ENCODE peak calls at places on chromosomes 5 and 9, in five cellular contexts. X, S, W, P and L are unnamed samples.

GRCh38 chr5:6713274-6714181 is at the start of gene TENT4A:
- DNase-seq in X (no peak), S (peak), W (no peak), P (peak), L (no peak)

GRCh38 chr5:141598389-141599360 is 20.1 kb downstream of the DIAPH1 start:
- DNase-seq in X (peak), S (no peak), W (peak), P (no peak), L (no peak)

GRCh38 chr5:14258840-14259239 is 115.7 kb downstream of the TRIO start:
- DNase-seq in X (no peak), S (no peak), W (peak), P (no peak), L (no peak)

GRCh38 chr5:39167141-39167972 is 52.0 kb downstream of the FYB1 start:
- DNase-seq in X (no peak), S (no peak), W (no peak), P (no peak), L (no peak)

GRCh38 chr5:71471193-71471592 is 15.7 kb downstream of the BDP1 start:
- DNase-seq in X (peak), S (no peak), W (peak), P (no peak), L (no peak)

GRCh38 chr5:143931389-143931984 is 119.5 kb downstream of the HMHB1 start:
- DNase-seq in X (no peak), S (no peak), W (no peak), P (no peak), L (peak)

GRCh38 chr5:21195145-21195544 is 1207.1 kb upstream of the CDH18 start:
- DNase-seq in X (no peak), S (no peak), W (peak), P (no peak), L (no peak)

GRCh38 chr5:147223951-147224791 is 10.7 kb upstream of the STK32A start:
- DNase-seq in X (peak), S (no peak), W (peak), P (peak), L (no peak)

GRCh38 chr5:77138981-77139380 is 51.9 kb upstream of the ZBED3 start:
- DNase-seq in X (peak), S (no peak), W (peak), P (no peak), L (peak)

GRCh38 chr5:67234671-67235176 is 38.1 kb upstream of the CD180 start:
- DNase-seq in X (peak), S (peak), W (peak), P (no peak), L (no peak)

GRCh38 chr5:168314735-168315411 is 23.4 kb downstream of the WWC1 start:
- DNase-seq in X (peak), S (peak), W (peak), P (no peak), L (peak)

GRCh38 chr5:115816226-115817042 is at the start of gene CDO1:
- DNase-seq in X (peak), S (peak), W (peak), P (peak), L (no peak)

GRCh38 chr5:76358-77169 is 15.4 kb upstream of the PLEKHG4B start:
- DNase-seq in X (no peak), S (no peak), W (no peak), P (no peak), L (no peak)

GRCh38 chr5:59592101-59592500 is 301.4 kb downstream of the PDE4D start:
- DNase-seq in X (no peak), S (no peak), W (peak), P (peak), L (peak)

GRCh38 chr5:79181419-79182022 is 54.4 kb upstream of the JMY start:
- DNase-seq in X (peak), S (no peak), W (no peak), P (peak), L (no peak)

GRCh38 chr9:102950341-102950740 is 44.8 kb upstream of the CYLC2 start:
- DNase-seq in X (peak), S (no peak), W (peak), P (no peak), L (no peak)

GRCh38 chr5:118705931-118706330 is 282.4 kb downstream of the DTWD2 start:
- DNase-seq in X (no peak), S (no peak), W (no peak), P (no peak), L (no peak)

GRCh38 chr5:173197375-173197891 is 37.6 kb downstream of the NKX2-5 start:
- DNase-seq in X (no peak), S (no peak), W (no peak), P (no peak), L (no peak)

GRCh38 chr9:97895695-97896332 is 26.5 kb downstream of the TRMO start:
- DNase-seq in X (peak), S (no peak), W (no peak), P (no peak), L (no peak)

GRCh38 chr9:36207546-36208012 is 16.9 kb downstream of the CLTA start:
- DNase-seq in X (peak), S (no peak), W (peak), P (no peak), L (no peak)

GRCh38 chr5:91382530-91383026 is 539 bp downstream of the ARRDC3 start:
- DNase-seq in X (peak), S (no peak), W (peak), P (peak), L (no peak)

GRCh38 chr5:141488591-141489478 is at the start of gene PCDHGC5:
- DNase-seq in X (peak), S (no peak), W (peak), P (no peak), L (no peak)

GRCh38 chr5:150345716-150346115 is 11.8 kb upstream of the TCOF1 start:
- DNase-seq in X (no peak), S (no peak), W (no peak), P (no peak), L (no peak)

GRCh38 chr9:127201071-127201541 is 63.5 kb upstream of the GARNL3 start:
- DNase-seq in X (no peak), S (no peak), W (no peak), P (no peak), L (no peak)

GRCh38 chr5:66134407-66134843 is 9.7 kb upstream of the SREK1 start:
- DNase-seq in X (no peak), S (no peak), W (no peak), P (no peak), L (peak)

GRCh38 chr9:3954950-3955670 is 344.8 kb downstream of the GLIS3 start:
- DNase-seq in X (peak), S (no peak), W (peak), P (no peak), L (no peak)

GRCh38 chr5:139141410-139141809 is 56.8 kb downstream of the SIL1 start:
- DNase-seq in X (no peak), S (no peak), W (no peak), P (no peak), L (no peak)

GRCh38 chr5:96857924-96858323 is 18.4 kb upstream of the ERAP2 start:
- DNase-seq in X (no peak), S (no peak), W (no peak), P (no peak), L (no peak)

GRCh38 chr5:130286971-130287370 is 382.7 kb downstream of the CHSY3 start:
- DNase-seq in X (peak), S (no peak), W (no peak), P (no peak), L (no peak)

GRCh38 chr9:77712533-77713130 is 64.5 kb upstream of the GNA14 start:
- DNase-seq in X (peak), S (no peak), W (peak), P (no peak), L (no peak)

GRCh38 chr9:12822111-12822510 is 47.3 kb downstream of the LURAP1L start:
- DNase-seq in X (peak), S (no peak), W (no peak), P (no peak), L (no peak)

GRCh38 chr9:12816656-12817101 is 41.9 kb downstream of the LURAP1L start:
- DNase-seq in X (no peak), S (no peak), W (no peak), P (no peak), L (peak)

GRCh38 chr9:12817702-12818101 is 42.9 kb downstream of the LURAP1L start:
- DNase-seq in X (peak), S (peak), W (peak), P (no peak), L (peak)

GRCh38 chr9:12818431-12819000 is 43.7 kb downstream of the LURAP1L start:
- DNase-seq in X (peak), S (no peak), W (peak), P (no peak), L (no peak)

GRCh38 chr9:12819436-12820185 is 44.8 kb downstream of the LURAP1L start:
- DNase-seq in X (peak), S (no peak), W (no peak), P (no peak), L (peak)
- TF ChIP-seq CTCF in X (peak), S (peak), W (peak), P (peak), L (peak)

GRCh38 chr9:104091708-104092107 is 2.4 kb upstream of the SMC2 start:
- DNase-seq in X (peak), S (no peak), W (peak), P (peak), L (no peak)
- TF ChIP-seq CTCF in X (peak), S (peak), W (peak), P (peak), L (peak)

DNA sequence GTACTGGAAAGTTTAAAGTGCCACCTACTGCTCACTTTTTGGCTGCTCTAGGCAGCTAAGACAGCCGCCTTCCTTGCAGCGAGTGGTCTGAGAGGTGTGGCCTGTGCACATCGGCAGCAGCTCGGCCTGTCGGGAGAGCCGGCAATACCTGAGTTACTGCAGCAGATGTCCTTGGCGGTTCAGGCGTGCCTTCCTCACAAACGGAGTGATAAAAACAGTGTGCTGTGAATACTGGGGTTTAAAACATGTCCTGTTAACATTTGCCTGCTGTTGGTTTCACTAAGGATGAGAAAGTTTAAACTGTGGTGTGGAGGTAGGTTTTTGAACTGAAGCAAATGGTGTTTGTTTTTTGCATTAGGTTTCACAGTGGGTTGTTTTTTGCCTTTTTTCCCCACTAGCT is 12.9 kb downstream of the TRAF2 start:
- DNase-seq in X (no peak), S (no peak), W (no peak), P (no peak), L (no peak)
- TF ChIP-seq CTCF in X (no peak), S (no peak), W (no peak), P (no peak), L (no peak)

DNA sequence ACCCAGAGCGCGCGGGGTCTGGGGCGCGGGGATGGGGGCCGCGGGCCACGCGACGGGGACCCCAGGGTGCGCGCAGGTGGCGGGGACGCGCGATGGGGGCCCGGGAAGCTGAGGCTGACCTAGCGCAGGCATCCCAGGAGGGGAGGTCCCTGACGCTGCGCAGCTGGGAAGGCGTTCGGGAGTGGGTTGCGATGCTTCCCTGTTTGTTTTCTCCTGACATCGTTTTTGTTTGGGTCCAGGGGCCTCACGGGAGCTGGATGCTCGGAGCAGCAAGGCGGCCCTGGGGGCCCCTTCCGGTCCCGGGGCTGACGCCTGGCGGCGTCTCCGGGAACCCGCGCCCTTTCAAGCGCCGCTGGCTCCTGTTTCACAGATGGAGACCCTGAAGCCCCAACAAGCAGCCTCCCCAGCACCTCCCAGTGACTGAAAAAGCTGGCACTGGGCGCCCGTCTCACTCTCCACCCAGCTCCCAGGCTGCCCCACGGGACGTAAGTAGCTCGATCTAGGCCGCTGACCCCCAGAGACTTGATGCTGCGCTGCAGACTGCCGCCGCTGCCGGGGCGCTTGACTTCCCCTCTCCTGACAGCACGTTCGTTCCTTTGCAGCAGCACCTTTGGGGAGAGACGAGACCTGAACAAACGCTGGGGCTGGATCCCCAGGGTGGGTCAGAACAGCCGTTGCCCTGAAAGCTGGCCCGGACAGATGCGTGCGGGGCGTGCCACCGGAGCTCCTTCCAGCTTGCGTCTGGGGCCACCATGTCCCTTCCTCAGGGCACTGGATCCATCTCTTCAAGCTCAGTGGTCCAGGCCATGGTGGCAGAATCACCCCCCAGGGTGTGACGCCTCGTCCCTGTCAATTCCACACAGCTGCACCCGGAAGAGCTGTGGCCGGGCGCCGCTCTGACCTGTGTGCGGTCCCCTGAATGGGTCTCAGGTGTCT is 593 bp downstream of the BRD3OS start:
- DNase-seq in X (peak), S (peak), W (peak), P (peak), L (no peak)
- TF ChIP-seq CTCF in X (peak), S (peak), W (peak), P (peak), L (no peak)

GRCh38 chr9:5843450-5844249 is 10.7 kb upstream of the ERMP1 start:
- DNase-seq in X (peak), S (no peak), W (peak), P (no peak), L (no peak)
- TF ChIP-seq CTCF in X (no peak), S (no peak), W (no peak), P (no peak), L (no peak)

GRCh38 chr9:17622166-17622565 is 43.3 kb downstream of the SH3GL2 start:
- DNase-seq in X (no peak), S (no peak), W (no peak), P (no peak), L (no peak)
- TF ChIP-seq CTCF in X (no peak), S (no peak), W (no peak), P (no peak), L (no peak)

DNA sequence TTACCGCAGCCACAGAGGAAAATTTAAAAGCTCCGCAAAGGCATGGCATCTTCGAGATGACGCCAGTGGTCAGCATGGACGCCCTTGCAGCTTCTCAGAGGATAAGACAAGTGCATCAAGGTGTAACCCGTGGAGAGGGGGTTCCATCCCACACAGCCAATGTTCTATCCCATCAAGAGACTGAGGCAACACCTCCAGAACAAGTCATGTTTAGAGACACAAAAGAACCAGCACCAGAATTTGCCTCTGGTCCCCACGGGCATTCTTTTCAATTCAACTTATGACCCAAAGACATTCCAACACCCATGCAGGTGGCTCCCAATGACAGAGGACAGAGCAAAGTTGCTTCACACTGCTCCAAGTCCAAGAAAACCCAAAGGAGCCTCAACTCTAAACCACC is 20.7 kb downstream of the ROR2 start:
- DNase-seq in X (no peak), S (no peak), W (no peak), P (no peak), L (no peak)
- TF ChIP-seq CTCF in X (no peak), S (no peak), W (no peak), P (no peak), L (no peak)

GRCh38 chr5:123937230-123937629 is 425.3 kb downstream of the CSNK1G3 start:
- DNase-seq in X (peak), S (no peak), W (peak), P (peak), L (peak)
- TF ChIP-seq CTCF in X (peak), S (peak), W (peak), P (peak), L (peak)

DNA sequence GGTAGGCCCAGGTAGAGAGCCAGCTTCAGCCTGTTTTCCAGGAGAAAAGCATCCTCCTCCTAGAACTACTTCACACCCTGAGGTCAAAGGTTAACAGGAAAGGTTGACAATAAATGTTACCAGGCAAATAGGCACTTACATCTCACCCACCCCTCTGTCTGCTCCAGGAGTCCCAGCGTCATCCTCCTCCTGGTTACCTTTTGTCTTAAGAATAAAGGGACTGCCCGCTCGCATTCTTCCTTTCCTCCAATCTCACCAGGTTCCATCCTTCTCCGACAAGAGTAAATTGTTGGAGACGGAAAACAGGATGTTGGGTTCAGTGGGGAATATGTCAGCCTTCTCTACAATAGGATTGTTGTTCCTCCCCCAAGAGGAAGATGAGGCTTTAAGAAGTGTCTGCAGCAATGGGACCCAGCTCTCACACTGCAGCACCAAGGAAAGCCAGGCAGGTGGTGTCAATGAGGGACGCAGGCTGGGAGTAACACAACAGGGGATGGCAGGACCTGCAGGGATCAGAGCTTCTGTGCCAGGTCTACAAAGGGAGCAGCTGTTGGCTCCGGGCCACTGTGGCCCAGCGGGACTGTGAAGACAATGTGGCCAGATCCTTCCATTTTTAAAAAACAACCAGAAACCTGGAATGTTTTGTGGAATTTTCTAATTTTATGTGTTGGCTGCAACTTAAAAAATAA is 29.0 kb downstream of the FAT2 start:
- DNase-seq in X (no peak), S (no peak), W (no peak), P (no peak), L (no peak)
- TF ChIP-seq CTCF in X (no peak), S (no peak), W (no peak), P (no peak), L (no peak)